ENCODE peak calls at places on chromosomes 2 and 18, in five cellular contexts. O is chondrocyte, D is NCI-H345, P is NCI-H1694, A is astrocyte of the hippocampus. R is an unnamed sample.

GRCh38 chr2:205187731-205188130 is 494.6 kb upstream of the NRP2 start:
- DNase-seq in P (no peak), D (no peak), O (no peak), A (peak; percentile 37), R (no peak)

GRCh38 chr2:133304344-133304743 is 263.9 kb downstream of the NCKAP5 start:
- DNase-seq in O (no peak), D (no peak), A (no peak), P (no peak), R (no peak)

GRCh38 chr2:163182764-163183354 is 344.3 kb upstream of the KCNH7 start:
- DNase-seq in D (peak; percentile 12), A (peak; percentile 32), P (no peak), O (no peak), R (no peak)

GRCh38 chr18:77984178-77984577 is 734.5 kb downstream of the GALR1 start:
- DNase-seq in D (no peak), P (no peak), A (no peak), O (no peak), R (no peak)

GRCh38 chr18:48003426-48004349 is 73.2 kb upstream of the SMAD2 start:
- DNase-seq in A (peak; percentile 68), P (no peak), O (no peak), D (no peak), R (no peak)

GRCh38 chr2:70514612-70515055 is 39.0 kb downstream of the TGFA start:
- DNase-seq in P (no peak), O (no peak), A (no peak), D (peak; percentile 88), R (peak; percentile 13)

GRCh38 chr2:74548285-74548918 is 5.3 kb downstream of the LOXL3 start:
- DNase-seq in A (no peak), O (no peak), P (no peak), D (peak; percentile 53), R (peak; percentile 32)

GRCh38 chr2:134391751-134392160 is 137.9 kb downstream of the MGAT5 start:
- DNase-seq in D (peak; percentile 22), P (no peak), A (no peak), O (no peak), R (no peak)

GRCh38 chr2:71830497-71831207 is 317.0 kb downstream of the CYP26B1 start:
- DNase-seq in O (no peak), P (no peak), A (no peak), D (no peak), R (no peak)

GRCh38 chr2:40721595-40721994 is 269.7 kb upstream of the SLC8A1 start:
- DNase-seq in O (no peak), A (peak; percentile 38), D (no peak), P (no peak), R (no peak)

GRCh38 chr2:32772623-32773221 is 144.9 kb downstream of the TTC27 start:
- DNase-seq in O (no peak), A (peak; percentile 79), P (peak; percentile 60), D (peak; percentile 20), R (peak; percentile 5)

GRCh38 chr2:146984014-146984413 is 860.8 kb upstream of the ACVR2A start:
- DNase-seq in O (no peak), A (no peak), D (no peak), P (no peak), R (no peak)

GRCh38 chr2:231411237-231411636 is 15.7 kb downstream of the B3GNT7 start:
- DNase-seq in P (no peak), O (no peak), A (no peak), D (no peak), R (no peak)

GRCh38 chr18:70464343-70465114 is 175.7 kb downstream of the SOCS6 start:
- DNase-seq in P (peak; percentile 7), A (peak; percentile 89), O (no peak), D (peak; percentile 78), R (peak; percentile 77)

GRCh38 chr2:102735431-102736130 is 26.2 kb upstream of the TMEM182 start:
- DNase-seq in A (peak; percentile 44), D (peak; percentile 34), P (no peak), O (no peak), R (peak; percentile 17)

GRCh38 chr2:205766765-205767359 is 84.6 kb downstream of the NRP2 start:
- DNase-seq in P (peak; percentile 83), D (peak; percentile 79), A (peak; percentile 82), O (no peak), R (peak; percentile 50)